ENCODE peak calls at places on chromosomes 7 and 10, in eight cellular contexts. One of them, this sample, is unnamed. For H3K4me1, the result is how much of the 10 kb centered on the place peaks cover.

GRCh38 chr7:48421357-48421756 is 250.1 kb downstream of the ABCA13 start:
- DNase-seq in ascending aorta: no peak
- DNase-seq in hepatocyte: no peak
- DNase-seq in cardiac muscle cell: no peak
- DNase-seq in fibroblast of lung: peak
- DNase-seq in sigmoid colon: no peak
- DNase-seq in SK-N-SH: no peak
- DNase-seq in heart left ventricle: no peak
- DNase-seq in this sample: no peak

GRCh38 chr7:94314526-94314925 is 80.2 kb upstream of the COL1A2 start:
- DNase-seq in ascending aorta: no peak
- DNase-seq in hepatocyte: no peak
- DNase-seq in cardiac muscle cell: no peak
- DNase-seq in fibroblast of lung: no peak
- DNase-seq in sigmoid colon: no peak
- DNase-seq in SK-N-SH: no peak
- DNase-seq in heart left ventricle: no peak
- DNase-seq in this sample: no peak

GRCh38 chr7:84492565-84493034 is 298.0 kb upstream of the SEMA3A start:
- DNase-seq in ascending aorta: no peak
- DNase-seq in hepatocyte: no peak
- DNase-seq in cardiac muscle cell: no peak
- DNase-seq in fibroblast of lung: no peak
- DNase-seq in sigmoid colon: no peak
- DNase-seq in SK-N-SH: peak
- DNase-seq in heart left ventricle: no peak
- DNase-seq in this sample: peak

GRCh38 chr10:29412452-29413004 is 123.7 kb downstream of the LYZL1 start:
- DNase-seq in ascending aorta: no peak
- DNase-seq in hepatocyte: no peak
- DNase-seq in cardiac muscle cell: peak
- DNase-seq in fibroblast of lung: peak
- DNase-seq in sigmoid colon: no peak
- DNase-seq in SK-N-SH: no peak
- DNase-seq in heart left ventricle: no peak
- DNase-seq in this sample: no peak

GRCh38 chr10:86795353-86795752 is 38.9 kb downstream of the BMPR1A start:
- DNase-seq in ascending aorta: no peak
- DNase-seq in hepatocyte: peak
- DNase-seq in cardiac muscle cell: peak
- DNase-seq in fibroblast of lung: peak
- DNase-seq in sigmoid colon: no peak
- DNase-seq in SK-N-SH: peak
- DNase-seq in heart left ventricle: no peak
- DNase-seq in this sample: no peak

GRCh38 chr10:130002606-130003005 is 38.5 kb upstream of the EBF3 start:
- DNase-seq in ascending aorta: no peak
- DNase-seq in hepatocyte: no peak
- DNase-seq in cardiac muscle cell: no peak
- DNase-seq in fibroblast of lung: no peak
- DNase-seq in sigmoid colon: no peak
- DNase-seq in SK-N-SH: no peak
- DNase-seq in heart left ventricle: no peak
- DNase-seq in this sample: no peak

GRCh38 chr10:46318808-46319207 is 32.0 kb downstream of the ANTXRL start:
- DNase-seq in ascending aorta: no peak
- DNase-seq in hepatocyte: no peak
- DNase-seq in cardiac muscle cell: peak
- DNase-seq in fibroblast of lung: no peak
- DNase-seq in sigmoid colon: no peak
- DNase-seq in SK-N-SH: no peak
- DNase-seq in heart left ventricle: no peak
- DNase-seq in this sample: no peak

GRCh38 chr10:123009105-123009805 is 449 bp downstream of the ACADSB start:
- DNase-seq in ascending aorta: peak
- DNase-seq in hepatocyte: peak
- DNase-seq in cardiac muscle cell: peak
- DNase-seq in fibroblast of lung: peak
- DNase-seq in sigmoid colon: peak
- DNase-seq in SK-N-SH: peak
- DNase-seq in heart left ventricle: no peak
- DNase-seq in this sample: peak

GRCh38 chr10:120184547-120185337 is 272.3 kb upstream of the PLPP4 start:
- DNase-seq in ascending aorta: no peak
- DNase-seq in hepatocyte: no peak
- DNase-seq in cardiac muscle cell: no peak
- DNase-seq in fibroblast of lung: no peak
- DNase-seq in sigmoid colon: no peak
- DNase-seq in SK-N-SH: no peak
- DNase-seq in heart left ventricle: no peak
- DNase-seq in this sample: no peak
- TF ChIP-seq CTCF in ascending aorta: no peak
- TF ChIP-seq CTCF in hepatocyte: no peak
- TF ChIP-seq CTCF in cardiac muscle cell: no peak
- TF ChIP-seq CTCF in fibroblast of lung: no peak
- TF ChIP-seq CTCF in sigmoid colon: no peak
- TF ChIP-seq CTCF in SK-N-SH: no peak
- TF ChIP-seq CTCF in heart left ventricle: no peak
- TF ChIP-seq CTCF in this sample: peak

GRCh38 chr10:3776796-3777571 is 8.0 kb downstream of the KLF6 start:
- DNase-seq in ascending aorta: peak
- DNase-seq in hepatocyte: peak
- DNase-seq in cardiac muscle cell: peak
- DNase-seq in fibroblast of lung: peak
- DNase-seq in sigmoid colon: peak
- DNase-seq in SK-N-SH: no peak
- DNase-seq in heart left ventricle: peak
- DNase-seq in this sample: no peak

GRCh38 chr10:3774814-3775670 is 10.0 kb downstream of the KLF6 start:
- DNase-seq in ascending aorta: peak
- DNase-seq in hepatocyte: peak
- DNase-seq in cardiac muscle cell: peak
- DNase-seq in fibroblast of lung: peak
- DNase-seq in sigmoid colon: peak
- DNase-seq in SK-N-SH: no peak
- DNase-seq in heart left ventricle: peak
- DNase-seq in this sample: no peak

GRCh38 chr10:3777876-3778707 is 6.9 kb downstream of the KLF6 start:
- DNase-seq in ascending aorta: no peak
- DNase-seq in hepatocyte: no peak
- DNase-seq in cardiac muscle cell: peak
- DNase-seq in fibroblast of lung: peak
- DNase-seq in sigmoid colon: no peak
- DNase-seq in SK-N-SH: no peak
- DNase-seq in heart left ventricle: no peak
- DNase-seq in this sample: no peak

GRCh38 chr10:3774018-3774813 is 10.8 kb downstream of the KLF6 start:
- DNase-seq in ascending aorta: peak
- DNase-seq in hepatocyte: peak
- DNase-seq in cardiac muscle cell: peak
- DNase-seq in fibroblast of lung: peak
- DNase-seq in sigmoid colon: no peak
- DNase-seq in SK-N-SH: no peak
- DNase-seq in heart left ventricle: no peak
- DNase-seq in this sample: no peak

DNA sequence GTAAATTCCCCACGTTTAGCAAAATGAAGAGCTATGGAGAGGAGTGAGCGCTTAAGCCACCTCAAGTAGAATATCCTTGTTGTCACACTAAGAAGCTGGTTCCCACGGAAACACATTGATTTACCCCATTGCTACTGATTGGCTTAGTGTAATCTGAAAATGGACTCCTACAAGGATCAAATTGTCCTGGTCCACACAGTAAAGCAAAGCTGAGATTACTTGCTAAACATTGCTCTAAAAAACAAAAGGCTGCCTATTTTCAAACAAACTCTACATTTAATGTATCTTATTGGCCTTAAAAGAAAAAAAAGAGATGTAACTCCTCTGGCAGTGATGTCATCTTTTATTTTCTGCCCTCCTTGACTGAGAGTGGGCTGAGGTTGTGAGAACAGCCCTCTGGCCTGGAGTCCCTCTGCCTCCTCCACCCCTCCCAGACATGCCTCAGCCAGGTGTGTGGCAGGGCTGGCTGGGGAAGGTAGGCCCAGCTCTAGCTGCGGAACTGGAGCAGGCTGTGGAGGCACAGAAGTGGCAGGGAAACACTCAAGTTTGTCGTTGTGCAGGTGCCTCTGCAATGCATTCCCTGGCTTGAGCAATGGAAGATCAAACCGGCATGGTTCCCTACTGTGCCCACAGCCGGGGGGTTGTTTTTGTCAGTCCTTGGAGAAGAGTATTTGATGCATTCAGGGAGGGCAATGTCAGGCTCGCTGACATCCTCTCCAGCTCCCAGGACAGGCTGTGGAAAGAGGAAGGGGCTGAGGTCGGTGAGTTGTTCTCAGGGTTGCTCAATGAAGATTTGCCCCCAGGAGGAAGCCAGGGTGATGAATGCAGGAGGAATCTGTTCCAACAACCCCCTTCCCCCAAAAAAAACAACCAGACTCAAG is 9.1 kb downstream of the KLF6 start:
- DNase-seq in ascending aorta: peak
- DNase-seq in hepatocyte: peak
- DNase-seq in cardiac muscle cell: peak
- DNase-seq in fibroblast of lung: peak
- DNase-seq in sigmoid colon: peak
- DNase-seq in SK-N-SH: no peak
- DNase-seq in heart left ventricle: no peak
- DNase-seq in this sample: no peak
- H3K4me3 ChIP-seq in ascending aorta: peak
- H3K4me3 ChIP-seq in hepatocyte: no peak
- H3K4me3 ChIP-seq in cardiac muscle cell: no peak
- H3K4me3 ChIP-seq in fibroblast of lung: no peak
- H3K4me3 ChIP-seq in sigmoid colon: no peak
- H3K4me3 ChIP-seq in SK-N-SH: no peak
- H3K4me3 ChIP-seq in heart left ventricle: no peak
- H3K4me3 ChIP-seq in this sample: no peak

DNA sequence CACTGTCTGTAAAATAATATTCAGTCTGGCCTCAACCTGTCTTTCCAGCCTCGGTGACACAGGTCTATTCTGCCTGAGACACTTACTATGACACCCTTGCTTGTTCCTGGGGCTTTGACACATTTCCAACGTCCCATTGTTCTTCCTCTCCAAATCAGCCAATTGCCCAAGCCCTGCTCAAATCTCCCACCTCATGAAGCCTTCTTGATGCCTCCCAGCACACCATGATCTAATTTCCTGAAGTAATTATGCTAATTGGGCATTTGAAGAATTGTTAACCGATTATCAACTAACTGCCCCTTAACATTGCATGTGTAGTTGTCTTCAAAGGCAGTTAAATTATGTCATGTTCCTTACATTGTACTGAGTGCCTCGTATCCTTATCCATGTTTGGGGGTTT is 33.1 kb downstream of the CAV1 start:
- DNase-seq in ascending aorta: no peak
- DNase-seq in hepatocyte: no peak
- DNase-seq in cardiac muscle cell: no peak
- DNase-seq in fibroblast of lung: no peak
- DNase-seq in sigmoid colon: no peak
- DNase-seq in SK-N-SH: no peak
- DNase-seq in heart left ventricle: no peak
- DNase-seq in this sample: no peak
- H3K4me1 ChIP-seq in ascending aorta: under half
- H3K4me1 ChIP-seq in hepatocyte: under half
- H3K4me1 ChIP-seq in cardiac muscle cell: under half
- H3K4me1 ChIP-seq in fibroblast of lung: under half
- H3K4me1 ChIP-seq in sigmoid colon: half or more
- H3K4me1 ChIP-seq in SK-N-SH: half or more
- H3K4me1 ChIP-seq in heart left ventricle: half or more
- H3K4me1 ChIP-seq in this sample: under half

DNA sequence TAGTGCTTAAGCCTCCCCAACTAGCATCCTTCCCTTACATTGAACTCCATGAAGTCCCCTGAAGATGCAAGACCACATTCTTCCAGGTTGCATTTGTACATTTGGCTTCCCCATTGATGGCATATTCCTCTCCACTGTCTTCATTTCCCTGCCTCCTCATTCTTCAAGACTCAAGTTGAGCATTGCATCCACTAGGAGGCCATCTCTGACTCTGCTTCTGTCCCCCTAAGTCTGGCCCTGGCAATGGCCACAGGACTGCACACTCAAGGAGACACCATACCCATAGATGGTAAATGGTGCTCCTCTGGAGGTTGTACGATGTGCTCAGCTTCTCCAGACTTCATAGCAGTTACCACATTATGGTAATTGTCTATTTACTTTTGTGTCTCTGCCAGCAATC is 112.5 kb downstream of the PTPRZ1 start:
- DNase-seq in ascending aorta: no peak
- DNase-seq in hepatocyte: no peak
- DNase-seq in cardiac muscle cell: no peak
- DNase-seq in fibroblast of lung: no peak
- DNase-seq in sigmoid colon: no peak
- DNase-seq in SK-N-SH: no peak
- DNase-seq in heart left ventricle: no peak
- DNase-seq in this sample: no peak
- TF ChIP-seq CTCF in ascending aorta: no peak
- TF ChIP-seq CTCF in hepatocyte: no peak
- TF ChIP-seq CTCF in cardiac muscle cell: no peak
- TF ChIP-seq CTCF in fibroblast of lung: no peak
- TF ChIP-seq CTCF in sigmoid colon: no peak
- TF ChIP-seq CTCF in SK-N-SH: peak
- TF ChIP-seq CTCF in heart left ventricle: no peak
- TF ChIP-seq CTCF in this sample: no peak

GRCh38 chr7:157702311-157703023 is 365.7 kb downstream of the DNAJB6 start:
- DNase-seq in ascending aorta: peak
- DNase-seq in hepatocyte: no peak
- DNase-seq in cardiac muscle cell: no peak
- DNase-seq in fibroblast of lung: no peak
- DNase-seq in sigmoid colon: peak
- DNase-seq in SK-N-SH: peak
- DNase-seq in heart left ventricle: no peak
- DNase-seq in this sample: peak
- H3K4me3 ChIP-seq in ascending aorta: no peak
- H3K4me3 ChIP-seq in hepatocyte: no peak
- H3K4me3 ChIP-seq in cardiac muscle cell: no peak
- H3K4me3 ChIP-seq in fibroblast of lung: no peak
- H3K4me3 ChIP-seq in sigmoid colon: no peak
- H3K4me3 ChIP-seq in SK-N-SH: no peak
- H3K4me3 ChIP-seq in heart left ventricle: no peak
- H3K4me3 ChIP-seq in this sample: no peak

GRCh38 chr10:11951695-11952094 is 90.9 kb downstream of the UPF2 start:
- DNase-seq in ascending aorta: no peak
- DNase-seq in hepatocyte: no peak
- DNase-seq in cardiac muscle cell: no peak
- DNase-seq in fibroblast of lung: no peak
- DNase-seq in sigmoid colon: no peak
- DNase-seq in SK-N-SH: no peak
- DNase-seq in heart left ventricle: no peak
- DNase-seq in this sample: no peak
- H3K4me1 ChIP-seq in ascending aorta: under half
- H3K4me1 ChIP-seq in hepatocyte: under half
- H3K4me1 ChIP-seq in cardiac muscle cell: under half
- H3K4me1 ChIP-seq in fibroblast of lung: under half
- H3K4me1 ChIP-seq in sigmoid colon: under half
- H3K4me1 ChIP-seq in SK-N-SH: under half
- H3K4me1 ChIP-seq in heart left ventricle: under half
- H3K4me1 ChIP-seq in this sample: under half

This sample was measured in BE2C.